ENCODE peak calls at places on chromosomes 2 and 18, in six cellular contexts. O is epithelial cell of esophagus, Y is kidney epithelial cell, S is NB4, C is psoas muscle, J is astrocyte of the spinal cord. N is an unnamed sample.
A peak's percentile ranks its signal among the peaks of the same experiment; 100 is the strongest.

GRCh38 chr18:8912348-8913057 is 190.0 kb upstream of the NDUFV2 start:
- DNase-seq in Y (no peak), S (no peak), O (peak; percentile 37), J (no peak), C (no peak), N (no peak)

GRCh38 chr18:3360211-3360610 is 89.8 kb upstream of the TGIF1 start:
- DNase-seq in J (no peak), Y (no peak), S (no peak), C (no peak), O (no peak), N (no peak)

GRCh38 chr2:96760986-96761832 is 507 bp downstream of the CNNM4 start:
- DNase-seq in S (no peak), C (no peak), Y (no peak), O (peak; percentile 29), J (peak; percentile 32), N (peak; percentile 28)

GRCh38 chr2:150110548-150110947 is 376.9 kb downstream of the RND3 start:
- DNase-seq in O (peak; percentile 39), Y (no peak), J (no peak), S (no peak), C (no peak), N (no peak)

GRCh38 chr2:45833968-45834344 is 182.5 kb downstream of the PRKCE start:
- DNase-seq in Y (no peak), O (no peak), J (no peak), S (peak; percentile 90), C (no peak), N (no peak)

GRCh38 chr2:157748371-157749132 is 119.9 kb upstream of the ACVR1C start:
- DNase-seq in S (no peak), C (no peak), O (no peak), Y (no peak), J (peak; percentile 56), N (peak; percentile 75)

GRCh38 chr18:3066391-3067079 is 53.6 kb upstream of the LPIN2 start:
- DNase-seq in Y (no peak), O (no peak), C (no peak), S (no peak), J (no peak), N (no peak)

GRCh38 chr2:168330624-168331423 is 83.4 kb upstream of the STK39 start:
- DNase-seq in J (no peak), S (no peak), Y (no peak), O (no peak), C (no peak), N (no peak)

GRCh38 chr2:113180131-113180946 is 6.6 kb downstream of the PSD4 start:
- DNase-seq in C (no peak), J (no peak), S (peak; percentile 49), Y (no peak), O (no peak), N (no peak)

GRCh38 chr2:10498525-10499274 is 50.6 kb upstream of the ODC1 start:
- DNase-seq in Y (no peak), C (no peak), O (no peak), J (no peak), S (no peak), N (no peak)

GRCh38 chr2:121722479-121722878 is 14.2 kb downstream of the NIFK start:
- DNase-seq in O (peak; percentile 93), C (no peak), S (peak; percentile 50), J (peak; percentile 61), Y (no peak), N (peak; percentile 63)

GRCh38 chr2:102386004-102386403 is 30.4 kb downstream of the IL18R1 start:
- DNase-seq in Y (no peak), J (no peak), C (no peak), O (no peak), S (no peak), N (no peak)

GRCh38 chr2:147173186-147173575 is 671.6 kb upstream of the ACVR2A start:
- DNase-seq in O (peak; percentile 65), J (peak; percentile 3), Y (peak; percentile 29), S (no peak), C (no peak), N (peak; percentile 85)

GRCh38 chr2:159290289-159290907 is 3.9 kb upstream of the WDSUB1 start:
- DNase-seq in Y (peak; percentile 29), J (peak; percentile 91), O (peak; percentile 93), C (no peak), S (peak; percentile 91), N (peak; percentile 92)

GRCh38 chr2:128260239-128261138 is 58.2 kb downstream of the HS6ST1 start:
- DNase-seq in Y (peak; percentile 31), J (peak; percentile 92), C (peak; percentile 68), S (no peak), O (peak; percentile 88), N (peak; percentile 87)

GRCh38 chr2:238895901-238896600 is 48.2 kb downstream of the TWIST2 start:
- DNase-seq in O (no peak), S (no peak), Y (peak; percentile 51), J (peak; percentile 91), C (peak; percentile 79), N (peak; percentile 97)

GRCh38 chr18:60215432-60215831 is 157.1 kb downstream of the MC4R start:
- DNase-seq in O (no peak), Y (no peak), S (no peak), J (no peak), C (no peak), N (no peak)

GRCh38 chr18:29979884-29980283 is 1062.7 kb downstream of the DSC3 start:
- DNase-seq in Y (no peak), S (peak; percentile 1), O (peak; percentile 35), J (peak; percentile 13), C (no peak), N (no peak)

GRCh38 chr2:44167311-44167907 is 1.3 kb upstream of the PPM1B start:
- DNase-seq in Y (no peak), S (peak; percentile 36), C (no peak), J (no peak), O (peak; percentile 7), N (no peak)

GRCh38 chr18:63741769-63742168 is 33.4 kb upstream of the SERPINB7 start:
- DNase-seq in J (peak; percentile 33), Y (no peak), S (peak; percentile 16), C (no peak), O (peak; percentile 67), N (peak; percentile 61)

GRCh38 chr2:25388491-25388890 is 46.8 kb upstream of the DNMT3A start:
- DNase-seq in S (no peak), J (no peak), C (no peak), O (peak; percentile 54), Y (no peak), N (no peak)

GRCh38 chr2:99611034-99611433 is 121.2 kb upstream of the REV1 start:
- DNase-seq in S (no peak), O (no peak), J (no peak), C (no peak), Y (no peak), N (no peak)

GRCh38 chr2:16104345-16105177 is 164.2 kb downstream of the MYCN start:
- DNase-seq in J (no peak), Y (no peak), C (no peak), O (no peak), S (no peak), N (no peak)

GRCh38 chr2:66840321-66841014 is 405.5 kb downstream of the MEIS1 start:
- DNase-seq in Y (no peak), J (no peak), S (no peak), C (no peak), O (peak; percentile 71), N (peak; percentile 82)

GRCh38 chr2:237299897-237300296 is 114.1 kb downstream of the COL6A3 start:
- DNase-seq in O (peak; percentile 98), J (peak; percentile 99), Y (peak; percentile 98), S (no peak), C (no peak), N (peak; percentile 97)

DNA sequence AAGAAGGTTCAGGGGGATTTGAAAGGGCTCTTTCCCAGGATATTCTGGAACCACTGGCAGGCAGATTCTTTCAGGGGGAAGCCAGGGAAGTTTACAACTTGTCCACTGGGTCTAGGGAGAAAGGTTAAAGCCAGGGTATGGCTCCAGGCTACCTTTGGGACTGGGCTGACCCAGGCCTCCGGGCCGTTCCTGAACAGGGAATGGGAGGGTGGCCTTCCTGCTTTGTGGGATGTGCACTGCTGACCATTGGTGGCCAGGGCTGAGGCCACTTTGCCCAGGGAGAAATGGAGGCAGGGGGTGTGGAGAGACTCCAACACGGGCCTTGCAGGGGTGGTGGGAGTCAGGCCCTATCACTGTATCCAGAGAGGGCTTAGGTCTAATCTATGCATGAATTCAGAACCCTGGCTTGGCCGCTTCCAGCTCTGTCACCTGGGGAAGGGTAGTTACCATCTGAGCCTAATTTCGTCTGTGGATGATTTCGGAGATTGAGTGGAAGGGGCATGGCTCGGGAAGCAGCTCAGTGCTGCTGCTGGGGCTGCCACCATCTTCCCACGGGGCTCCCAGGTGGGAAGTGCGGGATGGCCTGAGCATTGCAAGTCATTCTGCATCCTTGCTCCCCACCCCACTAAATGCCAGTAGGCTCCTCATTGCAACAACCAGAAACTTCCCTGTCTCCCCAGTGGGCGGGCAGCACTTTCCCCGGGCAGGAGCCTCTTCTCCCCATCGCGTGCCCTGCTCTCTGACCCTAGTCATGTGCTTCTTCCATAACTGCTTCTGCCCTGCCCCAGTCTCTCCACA is 57.1 kb upstream of the OTOF start:
- DNase-seq in J (no peak), C (no peak), O (no peak), Y (no peak), S (no peak), N (no peak)
- TF ChIP-seq CTCF in J (no peak), C (no peak), O (no peak), Y (no peak), S (no peak), N (no peak)

DNA sequence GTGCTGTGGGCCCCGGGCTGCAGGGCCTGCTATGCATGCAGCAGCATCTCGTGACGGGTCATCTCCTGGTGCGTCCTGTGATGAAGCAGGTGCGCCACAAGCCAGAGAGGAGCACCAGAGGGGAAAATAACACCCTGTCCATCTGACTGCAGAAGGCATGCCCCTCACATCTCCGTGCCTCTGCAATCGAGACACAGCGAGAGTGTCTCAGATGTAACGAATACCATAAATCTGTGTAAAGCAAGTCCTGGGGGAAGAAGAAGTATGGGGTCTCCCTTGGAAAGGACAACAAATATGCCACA is 137.5 kb downstream of the PTGR3 start:
- DNase-seq in S (no peak), O (no peak), Y (no peak), C (no peak), J (no peak), N (no peak)
- H3K4me3 ChIP-seq in S (no peak overlapping the region), O (peak overlapping the region; percentile 23), Y (no peak overlapping the region), C (no peak overlapping the region), J (no peak overlapping the region), N (no peak overlapping the region)

GRCh38 chr2:135043345-135043744 is 3.9 kb downstream of the MAP3K19 start:
- DNase-seq in C (no peak), S (peak; percentile 22), J (no peak), O (no peak), Y (no peak), N (no peak)
- TF ChIP-seq CTCF in C (peak; percentile 16), S (peak; percentile 64), J (peak; percentile 35), O (peak; percentile 16), Y (peak; percentile 50), N (peak; percentile 47)

GRCh38 chr2:69386376-69386775 is 651 bp downstream of the GFPT1 start:
- DNase-seq in O (no peak), C (no peak), J (no peak), Y (no peak), S (no peak), N (no peak)

GRCh38 chr2:69386789-69387734 is at the start of gene GFPT1:
- DNase-seq in Y (peak; percentile 61), C (peak; percentile 95), J (peak; percentile 94), O (peak; percentile 96), S (peak; percentile 96), N (peak; percentile 95)

GRCh38 chr2:69384618-69385081 is 2.4 kb downstream of the GFPT1 start:
- DNase-seq in O (no peak), S (no peak), C (no peak), J (no peak), Y (no peak), N (peak; percentile 21)

GRCh38 chr2:69383178-69383812 is 3.7 kb downstream of the GFPT1 start:
- DNase-seq in J (no peak), O (no peak), Y (no peak), C (no peak), S (no peak), N (no peak)

GRCh38 chr2:69385443-69386151 is 1.4 kb downstream of the GFPT1 start:
- DNase-seq in O (peak; percentile 52), Y (no peak), S (peak; percentile 24), C (no peak), J (peak; percentile 37), N (peak; percentile 78)
- H3K4me3 ChIP-seq in O (peak overlapping the region; percentile 78), Y (peak overlapping the region; percentile 96), S (peak overlapping the region; percentile 77), C (peak overlapping the region; percentile 91), J (peak overlapping the region; percentile 88), N (peak overlapping the region; percentile 62)